ENCODE peak calls at places on chromosomes 7 and 10, in five cellular contexts. L is Calu3, F is HFF-Myc, B is psoas muscle, W is endothelial cell. H is an unnamed sample.

GRCh38 chr10:101783736-101784118 is 481 bp upstream of the NPM3 start:
- DNase-seq in L (no peak), F (no peak), B (no peak), W (no peak), H (no peak)

GRCh38 chr7:99002827-99003212 is 124.5 kb downstream of the TRRAP start:
- DNase-seq in L (no peak), F (no peak), B (no peak), W (no peak), H (no peak)

GRCh38 chr10:46018453-46019169 is 11.8 kb downstream of the NCOA4 start:
- DNase-seq in L (no peak), F (no peak), B (no peak), W (no peak), H (no peak)

GRCh38 chr7:79774150-79774549 is 320.7 kb upstream of the MAGI2 start:
- DNase-seq in L (no peak), F (no peak), B (no peak), W (no peak), H (no peak)

GRCh38 chr7:158301221-158301620 is 286.4 kb downstream of the PTPRN2 start:
- DNase-seq in L (no peak), F (no peak), B (no peak), W (no peak), H (no peak)

GRCh38 chr10:113269333-113269732 is 283.5 kb upstream of the HABP2 start:
- DNase-seq in L (no peak), F (no peak), B (no peak), W (no peak), H (no peak)

GRCh38 chr10:93554760-93555432 is 11.6 kb upstream of the FFAR4 start:
- DNase-seq in L (peak), F (peak), B (peak), W (peak), H (peak)

GRCh38 chr7:91957236-91957635 is 16.6 kb downstream of the AKAP9 start:
- DNase-seq in L (no peak), F (no peak), B (no peak), W (no peak), H (no peak)

GRCh38 chr7:66871076-66871475 is 49.9 kb upstream of the TMEM248 start:
- DNase-seq in L (no peak), F (no peak), B (no peak), W (no peak), H (no peak)

GRCh38 chr7:155806096-155806871 is 6.0 kb downstream of the SHH start:
- DNase-seq in L (no peak), F (no peak), B (no peak), W (peak), H (no peak)
- TF ChIP-seq CTCF in L (no peak), F (no peak), B (no peak), W (no peak), H (no peak)

GRCh38 chr10:90804354-90804753 is 53.5 kb downstream of the HTR7 start:
- DNase-seq in L (no peak), F (no peak), B (no peak), W (no peak), H (no peak)

GRCh38 chr10:90799172-90799571 is 58.7 kb downstream of the HTR7 start:
- DNase-seq in L (no peak), F (no peak), B (no peak), W (no peak), H (no peak)

GRCh38 chr10:90800232-90800796 is 57.5 kb downstream of the HTR7 start:
- DNase-seq in L (no peak), F (no peak), B (no peak), W (no peak), H (no peak)

GRCh38 chr10:90798482-90798881 is 59.4 kb downstream of the HTR7 start:
- DNase-seq in L (no peak), F (no peak), B (no peak), W (no peak), H (no peak)

GRCh38 chr10:90801608-90802007 is 56.2 kb downstream of the HTR7 start:
- DNase-seq in L (no peak), F (no peak), B (no peak), W (no peak), H (no peak)
- TF ChIP-seq CTCF in L (no peak), F (no peak), B (no peak), W (no peak), H (no peak)

GRCh38 chr10:124418726-124419501 is at the start of gene OAT:
- DNase-seq in L (peak), F (peak), B (peak), W (peak), H (peak)
- TF ChIP-seq CTCF in L (no peak), F (peak), B (no peak), W (no peak), H (no peak)

DNA sequence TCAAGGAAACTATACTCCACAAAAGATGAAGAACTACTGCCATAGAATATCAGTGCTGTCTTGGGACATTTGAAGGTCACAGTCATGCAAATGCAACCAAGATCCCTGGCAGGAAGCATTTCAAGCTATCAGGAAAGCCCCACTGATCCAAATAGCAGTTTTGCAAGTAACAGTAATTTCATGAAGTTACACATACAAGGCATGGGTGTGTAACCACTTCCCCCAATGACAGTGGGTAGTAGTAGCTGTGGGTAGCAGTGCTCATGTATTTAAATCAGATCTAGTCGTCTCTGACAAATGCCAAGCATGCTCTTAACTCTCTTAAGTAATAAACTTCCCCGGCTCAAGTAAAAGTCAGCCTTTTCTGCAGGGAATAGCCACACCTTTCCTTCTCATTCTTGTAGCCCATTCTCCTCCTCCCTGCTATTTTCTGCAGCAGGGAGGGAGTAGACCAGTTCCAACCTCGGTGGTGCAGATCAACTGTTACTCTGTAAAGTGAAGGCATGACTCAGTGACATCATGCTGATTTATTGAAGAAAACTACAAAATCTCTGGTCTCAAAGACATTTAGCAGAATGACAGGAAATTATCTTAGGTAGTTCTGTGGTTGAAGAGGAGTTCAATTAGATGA is 568.5 kb downstream of the INHBA start:
- DNase-seq in L (no peak), F (no peak), B (no peak), W (no peak), H (no peak)
- TF ChIP-seq CTCF in L (no peak), F (no peak), B (no peak), W (no peak), H (no peak)

GRCh38 chr7:35430547-35431153 is 176.8 kb upstream of the TBX20 start:
- DNase-seq in L (no peak), F (no peak), B (no peak), W (no peak), H (peak)
- TF ChIP-seq CTCF in L (peak), F (peak), B (peak), W (peak), H (peak)

GRCh38 chr10:114550756-114551290 is 107.3 kb downstream of the ABLIM1 start:
- DNase-seq in L (no peak), F (no peak), B (no peak), W (no peak), H (no peak)
- TF ChIP-seq CTCF in L (no peak), F (peak), B (peak), W (peak), H (peak)

DNA sequence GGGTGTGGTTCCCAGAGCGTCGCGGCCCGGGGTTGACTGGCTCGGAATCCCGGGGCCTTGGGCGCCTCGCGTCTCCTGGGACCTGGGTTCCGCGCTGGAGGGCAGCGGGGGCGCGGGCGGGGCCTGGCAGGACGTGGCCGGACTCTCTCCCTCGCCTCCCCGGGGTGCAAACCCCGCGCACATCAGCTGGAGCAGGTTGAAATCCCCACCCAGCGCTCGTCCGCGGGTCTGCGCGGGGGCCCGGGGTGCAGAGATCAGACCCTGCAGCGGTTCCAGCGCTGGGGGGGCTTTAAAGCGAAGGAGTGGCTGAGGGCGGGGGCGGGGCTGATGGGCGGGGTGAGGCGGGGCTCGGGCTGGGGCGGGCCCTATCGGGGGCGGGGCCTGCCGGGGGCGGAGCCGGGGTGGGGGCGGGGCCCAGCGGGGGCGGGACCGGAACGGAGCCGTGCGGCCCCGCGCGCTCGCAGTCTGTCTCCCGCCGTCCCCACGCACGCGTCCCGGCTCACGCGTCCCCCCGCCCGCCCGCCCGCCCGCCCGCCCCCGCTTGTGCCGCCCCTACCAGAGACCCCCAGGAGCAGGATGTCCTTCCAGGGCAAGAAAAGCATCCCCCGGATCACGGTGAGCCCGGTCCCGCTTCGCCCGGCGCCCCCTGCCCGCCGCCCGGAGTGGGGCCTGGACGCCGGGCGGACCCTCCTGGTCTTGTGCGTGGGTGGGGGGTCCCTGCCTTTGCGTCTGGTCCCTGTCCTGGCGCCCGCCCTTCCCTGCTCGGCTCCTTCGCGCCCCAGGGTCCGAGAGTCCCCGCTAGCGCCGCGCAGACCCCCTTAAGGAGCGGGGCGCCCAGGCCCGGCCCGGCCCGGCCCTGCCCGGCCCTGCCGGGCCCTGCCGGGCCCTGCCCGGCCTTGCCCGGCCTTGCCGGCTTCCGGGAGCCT is at the start of gene DPYSL4:
- DNase-seq in L (no peak), F (no peak), B (no peak), W (no peak), H (peak)
- TF ChIP-seq CTCF in L (no peak), F (no peak), B (no peak), W (no peak), H (no peak)

GRCh38 chr7:41047192-41047591 is 655.7 kb downstream of the INHBA start:
- DNase-seq in L (no peak), F (no peak), B (no peak), W (no peak), H (no peak)

GRCh38 chr7:41046221-41046761 is 656.6 kb downstream of the INHBA start:
- DNase-seq in L (peak), F (no peak), B (no peak), W (no peak), H (no peak)

GRCh38 chr7:41046778-41047177 is 656.1 kb downstream of the INHBA start:
- DNase-seq in L (no peak), F (no peak), B (no peak), W (no peak), H (no peak)

GRCh38 chr7:41047789-41048191 is 655.1 kb downstream of the INHBA start:
- DNase-seq in L (peak), F (peak), B (no peak), W (no peak), H (no peak)

DNA sequence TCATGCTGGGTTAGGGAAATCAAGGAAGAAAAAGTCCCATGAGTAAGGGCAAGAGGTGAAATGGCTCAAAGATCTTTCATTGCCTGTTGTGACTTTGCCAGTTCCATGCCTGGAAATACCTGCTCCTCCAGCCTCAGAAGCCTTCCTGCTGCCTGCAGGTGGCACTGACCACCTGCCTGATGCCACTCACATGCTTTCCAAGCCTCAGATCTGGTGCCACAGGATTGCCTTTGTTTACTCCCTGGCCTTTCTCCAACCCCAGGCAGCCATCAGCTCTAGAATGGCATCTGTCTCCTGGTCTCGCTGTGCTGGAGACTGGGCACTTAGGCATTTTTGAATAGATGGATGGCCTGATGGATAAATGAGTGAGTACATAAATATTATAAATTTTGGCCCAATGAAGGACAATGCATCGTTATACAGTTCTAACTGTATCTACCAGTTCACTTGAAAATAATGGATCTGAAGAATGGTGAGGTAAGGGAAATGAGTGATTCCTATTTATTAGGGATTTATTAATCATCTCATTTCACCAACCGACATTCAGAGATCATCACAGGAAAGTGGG is 657.2 kb downstream of the INHBA start:
- DNase-seq in L (peak), F (no peak), B (no peak), W (no peak), H (no peak)
- TF ChIP-seq CTCF in L (peak), F (no peak), B (no peak), W (no peak), H (no peak)

GRCh38 chr10:81081887-81082620 is 544.4 kb downstream of the SH2D4B start:
- DNase-seq in L (no peak), F (no peak), B (no peak), W (no peak), H (no peak)
- TF ChIP-seq CTCF in L (peak), F (no peak), B (no peak), W (no peak), H (no peak)